ENCODE peak calls at places on chromosome 20, in seven cellular contexts. C, P, V, J, K, O and R are unnamed samples. For H3K9me2, the result is how much of the 10 kb centered on the place peaks cover.

GRCh38 chr20:36855241-36855657 is 20.7 kb upstream of the TLDC2 start:
- DNase-seq in K (no peak), O (no peak), C (no peak), V (no peak), P (no peak), J (no peak), R (peak)

GRCh38 chr20:43096471-43096870 is 93.2 kb downstream of the PTPRT start:
- DNase-seq in K (no peak), C (no peak), O (no peak), P (no peak), V (peak), J (peak), R (no peak)

GRCh38 chr20:3727333-3728035 is 5.0 kb upstream of the HSPA12B start:
- DNase-seq in P (no peak), C (no peak), K (no peak), O (peak), J (no peak), V (no peak), R (peak)

GRCh38 chr20:5481872-5482271 is 165.1 kb upstream of the PROKR2 start:
- DNase-seq in O (no peak), V (no peak), J (no peak), C (no peak), K (no peak), P (no peak), R (no peak)

GRCh38 chr20:50320910-50321796 is 130.5 kb downstream of the CEBPB start:
- DNase-seq in O (peak), K (no peak), V (peak), J (peak), P (peak), C (peak), R (peak)

GRCh38 chr20:53513489-53514298 is 79.9 kb downstream of the ZNF217 start:
- DNase-seq in C (no peak), P (no peak), J (no peak), V (peak), O (no peak), K (no peak), R (peak)

GRCh38 chr20:44115181-44115580 is 71.8 kb downstream of the JPH2 start:
- DNase-seq in K (no peak), C (no peak), P (no peak), J (no peak), V (no peak), O (no peak), R (no peak)

GRCh38 chr20:35011589-35012226 is 56.0 kb downstream of the MYH7B start:
- DNase-seq in K (no peak), V (no peak), O (no peak), P (no peak), C (no peak), J (no peak), R (no peak)

GRCh38 chr20:25496968-25497401 is 88.3 kb downstream of the NINL start:
- DNase-seq in K (no peak), O (peak), J (peak), V (no peak), P (no peak), C (no peak), R (no peak)

GRCh38 chr20:5171074-5171789 is 44.4 kb downstream of the CDS2 start:
- DNase-seq in V (no peak), K (no peak), J (no peak), O (no peak), P (no peak), C (peak), R (no peak)

GRCh38 chr20:37011147-37011546 is 59.6 kb upstream of the SAMHD1 start:
- DNase-seq in K (no peak), O (no peak), C (no peak), P (no peak), J (no peak), V (no peak), R (no peak)

GRCh38 chr20:63053430-63054102 is 46.8 kb upstream of the BHLHE23 start:
- DNase-seq in O (no peak), V (no peak), K (no peak), J (no peak), C (no peak), P (no peak), R (no peak)

GRCh38 chr20:49228676-49229075 is 9.5 kb downstream of the DDX27 start:
- DNase-seq in C (no peak), V (no peak), P (no peak), J (no peak), O (no peak), K (no peak), R (no peak)

GRCh38 chr20:60074276-60074675 is 116.1 kb downstream of the CDH26 start:
- DNase-seq in V (no peak), C (no peak), O (no peak), K (no peak), J (no peak), P (no peak), R (no peak)

GRCh38 chr20:1938464-1939269 is 43.5 kb downstream of the SIRPA start:
- DNase-seq in J (no peak), O (no peak), C (no peak), V (no peak), P (no peak), K (no peak), R (no peak)

GRCh38 chr20:3898639-3899038 is 9.5 kb downstream of the PANK2 start:
- DNase-seq in P (no peak), K (no peak), O (peak), C (no peak), J (no peak), V (no peak), R (no peak)

GRCh38 chr20:45953672-45954071 is 18.3 kb downstream of the ZNF335 start:
- DNase-seq in J (peak), K (no peak), P (no peak), O (no peak), V (no peak), C (no peak), R (no peak)

GRCh38 chr20:45456632-45457031 is 12.9 kb upstream of the WFDC2 start:
- DNase-seq in V (peak), J (no peak), K (peak), O (peak), C (peak), P (peak), R (peak)

GRCh38 chr20:35165221-35166185 is 6.4 kb upstream of the PROCR start:
- DNase-seq in V (no peak), C (no peak), J (no peak), O (no peak), P (no peak), K (no peak), R (no peak)

GRCh38 chr20:25567286-25567685 is 18.0 kb downstream of the NINL start:
- DNase-seq in O (no peak), C (no peak), P (no peak), V (no peak), J (no peak), K (no peak), R (no peak)

GRCh38 chr20:59456342-59457132 is 147.8 kb upstream of the PHACTR3 start:
- DNase-seq in K (no peak), P (no peak), C (no peak), O (no peak), J (peak), V (no peak), R (no peak)

GRCh38 chr20:39302312-39302711 is 340.2 kb downstream of the DHX35 start:
- DNase-seq in V (no peak), P (no peak), C (no peak), J (no peak), O (no peak), K (no peak), R (no peak)

GRCh38 chr20:18739785-18740184 is 73.8 kb upstream of the SCP2D1 start:
- DNase-seq in O (no peak), P (no peak), K (no peak), J (no peak), C (peak), V (peak), R (peak)

GRCh38 chr20:33235696-33236095 is at the start of gene BPIFA1:
- DNase-seq in V (no peak), P (no peak), K (no peak), J (no peak), C (no peak), O (no peak), R (no peak)

GRCh38 chr20:45329497-45330319 is 18.5 kb downstream of the SDC4 start:
- DNase-seq in J (peak), K (no peak), O (no peak), V (no peak), P (no peak), C (no peak), R (no peak)

GRCh38 chr20:43923322-43923721 is 8.7 kb downstream of the TOX2 start:
- DNase-seq in P (no peak), V (no peak), K (no peak), O (no peak), J (no peak), C (no peak), R (peak)

GRCh38 chr20:33233129-33233774 is 2.5 kb upstream of the BPIFA1 start:
- DNase-seq in K (no peak), V (no peak), O (no peak), J (no peak), C (peak), P (no peak), R (no peak)

GRCh38 chr20:35700625-35701148 is 1.5 kb downstream of the ROMO1 start:
- DNase-seq in C (peak), O (peak), K (no peak), P (no peak), V (no peak), J (no peak), R (peak)

GRCh38 chr20:50269111-50270033 is 78.7 kb downstream of the CEBPB start:
- DNase-seq in P (no peak), J (no peak), V (no peak), O (no peak), C (no peak), K (no peak), R (peak)

GRCh38 chr20:57401565-57401918 is 10.3 kb downstream of the RBM38 start:
- DNase-seq in K (no peak), P (no peak), O (no peak), J (no peak), V (no peak), C (no peak), R (no peak)

GRCh38 chr20:15240801-15241200 is 903.4 kb upstream of the FLRT3 start:
- DNase-seq in C (no peak), J (no peak), O (no peak), V (no peak), K (no peak), P (no peak), R (peak)

GRCh38 chr20:15242773-15243172 is 905.4 kb upstream of the FLRT3 start:
- DNase-seq in C (no peak), O (no peak), V (no peak), K (no peak), J (no peak), P (no peak), R (no peak)

GRCh38 chr20:15236812-15237211 is 899.4 kb upstream of the FLRT3 start:
- DNase-seq in K (peak), P (peak), V (peak), C (peak), J (peak), O (peak), R (peak)

GRCh38 chr20:15241696-15242095 is 904.3 kb upstream of the FLRT3 start:
- DNase-seq in C (no peak), P (no peak), K (no peak), O (no peak), V (no peak), J (no peak), R (peak)

DNA sequence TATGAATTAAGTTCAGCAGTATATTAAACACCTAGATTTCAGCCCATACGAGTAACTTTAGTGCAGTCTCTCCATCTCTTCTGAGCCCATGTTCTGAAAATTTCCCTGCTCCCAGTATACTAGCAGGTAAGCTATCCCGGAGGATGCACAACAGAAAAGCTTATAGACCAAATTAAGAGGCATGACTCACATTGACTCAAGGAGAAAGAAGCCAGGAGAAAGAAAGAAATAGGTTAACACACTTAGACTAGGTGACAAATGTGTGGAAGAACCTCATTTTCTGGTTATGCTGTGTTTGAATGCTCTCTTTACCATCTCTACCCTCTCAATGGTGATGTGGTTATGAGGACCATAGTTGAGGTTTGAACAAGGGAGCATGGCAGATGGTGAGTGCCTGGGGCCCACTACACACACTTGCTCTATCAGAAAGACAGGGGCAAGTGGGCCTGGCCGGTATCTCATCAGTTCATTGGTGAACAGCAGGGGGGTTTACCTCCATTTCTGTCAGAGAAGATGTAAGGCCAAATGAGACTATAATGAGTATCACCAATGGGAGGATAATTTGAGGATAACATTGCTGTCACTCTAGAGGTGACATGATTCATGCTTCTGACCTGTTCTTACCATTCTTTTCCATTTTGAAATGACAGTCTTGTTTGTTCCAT is 902.3 kb upstream of the FLRT3 start:
- DNase-seq in K (no peak), P (no peak), C (no peak), V (no peak), O (peak), J (no peak), R (no peak)
- H3K27ac ChIP-seq in K (no peak), P (no peak), C (no peak), V (no peak), O (no peak), J (no peak), R (no peak)

GRCh38 chr20:64062276-64062595 is 762 bp upstream of the TCEA2 start:
- DNase-seq in J (no peak), C (no peak), K (no peak), V (no peak), P (no peak), O (no peak), R (peak)
- H3K9me2 ChIP-seq in J (under half), C (under half), K (under half), V (under half), P (under half), O (under half), R (under half)

DNA sequence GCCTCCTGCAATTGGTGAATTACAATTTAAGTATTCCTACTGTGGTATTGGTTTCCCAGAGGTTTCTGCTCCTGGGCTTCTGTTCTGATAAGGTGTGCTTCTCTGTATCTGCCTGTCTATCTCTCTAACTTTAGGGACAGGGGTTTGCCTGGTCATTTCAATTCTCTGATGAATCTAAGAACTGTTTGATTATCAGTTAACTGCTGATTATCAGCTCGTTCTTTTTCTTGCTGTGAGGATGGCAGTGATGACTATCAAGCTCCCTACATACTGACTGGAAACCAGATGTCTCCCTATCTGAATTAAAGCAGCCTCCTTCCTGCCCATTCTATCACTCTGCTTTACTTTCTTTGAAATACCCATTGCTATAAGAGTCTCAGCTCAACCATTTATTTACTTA is 120.5 kb downstream of the INSM1 start:
- DNase-seq in J (no peak), P (no peak), C (no peak), O (no peak), K (no peak), V (no peak), R (no peak)
- TF ChIP-seq EZH2 in J (no peak), P (no peak), C (no peak), O (no peak), K (no peak), V (no peak), R (no peak)

DNA sequence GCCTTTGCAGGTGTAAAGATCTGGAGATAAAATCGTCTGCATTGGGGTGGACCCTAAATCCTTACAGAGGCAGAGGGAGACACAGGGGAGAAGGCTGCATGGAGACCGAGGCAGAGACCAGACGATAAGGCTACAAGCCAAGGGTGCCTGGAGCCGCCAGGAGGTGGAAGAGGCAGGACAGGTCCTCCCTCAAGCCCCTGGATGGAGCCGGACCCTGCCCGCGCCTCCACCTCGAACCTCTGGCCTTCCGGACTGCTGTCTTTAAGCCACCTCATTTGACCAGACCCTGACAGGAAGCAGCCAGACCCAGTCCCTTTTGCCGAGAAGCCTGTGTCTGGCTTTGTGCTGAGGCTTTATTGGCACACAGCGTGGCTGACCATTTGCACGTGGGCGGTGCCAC is 183.8 kb downstream of the TAF4 start:
- DNase-seq in C (no peak), O (no peak), P (no peak), V (no peak), K (no peak), J (no peak), R (no peak)
- H3K27ac ChIP-seq in C (no peak), O (no peak), P (no peak), V (no peak), K (no peak), J (no peak), R (no peak)